ENCODE peak calls at places on chromosomes 16 and 17, in six cellular contexts. One of them, this sample, is unnamed.

GRCh38 chr17:80457236-80457856 is 19.1 kb downstream of the NPTX1 start:
- DNase-seq in PC-3: peak; percentile 39
- DNase-seq in GM23338: no peak
- DNase-seq in fibroblast of lung: no peak
- DNase-seq in IMR-90: no peak
- DNase-seq in neural progenitor cell: no peak
- DNase-seq in this sample: no peak

GRCh38 chr17:39653662-39654331 is 11.4 kb upstream of the TCAP start:
- DNase-seq in IMR-90: no peak
- DNase-seq in GM23338: peak; percentile 89
- DNase-seq in fibroblast of lung: no peak
- DNase-seq in PC-3: peak; percentile 48
- DNase-seq in neural progenitor cell: no peak
- DNase-seq in this sample: peak; percentile 54

GRCh38 chr17:49227436-49228261 is 2.9 kb downstream of the PHOSPHO1 start:
- DNase-seq in IMR-90: peak; percentile 59
- DNase-seq in PC-3: peak; percentile 88
- DNase-seq in fibroblast of lung: peak; percentile 42
- DNase-seq in GM23338: peak; percentile 88
- DNase-seq in neural progenitor cell: peak; percentile 80
- DNase-seq in this sample: peak; percentile 83

GRCh38 chr17:48636177-48637018 is 10.2 kb upstream of the HOXB9 start:
- DNase-seq in GM23338: peak; percentile 98
- DNase-seq in fibroblast of lung: peak; percentile 41
- DNase-seq in PC-3: peak; percentile 84
- DNase-seq in neural progenitor cell: peak; percentile 97
- DNase-seq in IMR-90: peak; percentile 48
- DNase-seq in this sample: peak; percentile 90

GRCh38 chr17:60089097-60089844 is 10.6 kb upstream of the HEATR6 start:
- DNase-seq in IMR-90: no peak
- DNase-seq in GM23338: no peak
- DNase-seq in PC-3: no peak
- DNase-seq in neural progenitor cell: no peak
- DNase-seq in fibroblast of lung: no peak
- DNase-seq in this sample: no peak

GRCh38 chr17:54261465-54261864 is 438.7 kb downstream of the KIF2B start:
- DNase-seq in IMR-90: no peak
- DNase-seq in GM23338: no peak
- DNase-seq in PC-3: no peak
- DNase-seq in neural progenitor cell: no peak
- DNase-seq in fibroblast of lung: no peak
- DNase-seq in this sample: no peak

GRCh38 chr16:71880176-71880575 is 3.8 kb downstream of the ZNF821 start:
- DNase-seq in PC-3: no peak
- DNase-seq in neural progenitor cell: no peak
- DNase-seq in IMR-90: no peak
- DNase-seq in GM23338: no peak
- DNase-seq in fibroblast of lung: no peak
- DNase-seq in this sample: no peak

GRCh38 chr17:29565643-29566472 is 979 bp downstream of the ABHD15 start:
- DNase-seq in PC-3: no peak
- DNase-seq in neural progenitor cell: peak; percentile 78
- DNase-seq in IMR-90: no peak
- DNase-seq in fibroblast of lung: no peak
- DNase-seq in GM23338: peak; percentile 82
- DNase-seq in this sample: peak; percentile 58

GRCh38 chr17:223723-224471 is 42.4 kb upstream of the DOC2B start:
- DNase-seq in IMR-90: no peak
- DNase-seq in PC-3: no peak
- DNase-seq in fibroblast of lung: no peak
- DNase-seq in neural progenitor cell: no peak
- DNase-seq in GM23338: no peak
- DNase-seq in this sample: no peak

GRCh38 chr17:28344435-28344901 is 8.9 kb downstream of the TNFAIP1 start:
- DNase-seq in fibroblast of lung: no peak
- DNase-seq in GM23338: no peak
- DNase-seq in neural progenitor cell: no peak
- DNase-seq in PC-3: no peak
- DNase-seq in IMR-90: no peak
- DNase-seq in this sample: no peak

GRCh38 chr17:8965394-8966168 is at the start of gene PIK3R5:
- DNase-seq in PC-3: no peak
- DNase-seq in neural progenitor cell: peak; percentile 82
- DNase-seq in IMR-90: no peak
- DNase-seq in GM23338: peak; percentile 94
- DNase-seq in fibroblast of lung: no peak
- DNase-seq in this sample: peak; percentile 78

GRCh38 chr17:76742958-76743357 is 5.0 kb downstream of the MFSD11 start:
- DNase-seq in fibroblast of lung: no peak
- DNase-seq in GM23338: no peak
- DNase-seq in PC-3: peak; percentile 37
- DNase-seq in IMR-90: no peak
- DNase-seq in neural progenitor cell: no peak
- DNase-seq in this sample: no peak

GRCh38 chr17:56597495-56597990 is 4.0 kb downstream of the NOG start:
- DNase-seq in IMR-90: peak; percentile 26
- DNase-seq in fibroblast of lung: peak; percentile 22
- DNase-seq in PC-3: peak; percentile 47
- DNase-seq in neural progenitor cell: peak; percentile 81
- DNase-seq in GM23338: peak; percentile 61
- DNase-seq in this sample: peak; percentile 64

GRCh38 chr17:36034127-36034526 is 16.4 kb upstream of the CCL23 start:
- DNase-seq in fibroblast of lung: no peak
- DNase-seq in neural progenitor cell: no peak
- DNase-seq in IMR-90: no peak
- DNase-seq in PC-3: no peak
- DNase-seq in GM23338: no peak
- DNase-seq in this sample: no peak

GRCh38 chr17:12070561-12070960 is 49.9 kb downstream of the MAP2K4 start:
- DNase-seq in GM23338: no peak
- DNase-seq in neural progenitor cell: no peak
- DNase-seq in PC-3: peak; percentile 75
- DNase-seq in fibroblast of lung: peak; percentile 91
- DNase-seq in IMR-90: peak; percentile 89
- DNase-seq in this sample: no peak

GRCh38 chr16:90031931-90032663 is 12.8 kb upstream of the DBNDD1 start:
- DNase-seq in GM23338: no peak
- DNase-seq in neural progenitor cell: no peak
- DNase-seq in PC-3: no peak
- DNase-seq in fibroblast of lung: peak; percentile 30
- DNase-seq in IMR-90: peak; percentile 48
- DNase-seq in this sample: no peak

GRCh38 chr16:57798267-57798810 is 4.0 kb downstream of the KIFC3 start:
- DNase-seq in PC-3: no peak
- DNase-seq in GM23338: no peak
- DNase-seq in fibroblast of lung: no peak
- DNase-seq in IMR-90: no peak
- DNase-seq in neural progenitor cell: no peak
- DNase-seq in this sample: no peak

GRCh38 chr16:12436201-12436657 is 367.5 kb downstream of the CPPED1 start:
- DNase-seq in PC-3: no peak
- DNase-seq in IMR-90: no peak
- DNase-seq in fibroblast of lung: no peak
- DNase-seq in neural progenitor cell: peak; percentile 75
- DNase-seq in GM23338: peak; percentile 72
- DNase-seq in this sample: no peak

GRCh38 chr17:56819431-56820145 is 14.1 kb downstream of the C17orf67 start:
- DNase-seq in IMR-90: peak; percentile 67
- DNase-seq in fibroblast of lung: peak; percentile 43
- DNase-seq in neural progenitor cell: peak; percentile 85
- DNase-seq in PC-3: peak; percentile 95
- DNase-seq in GM23338: peak; percentile 96
- DNase-seq in this sample: peak; percentile 85

GRCh38 chr16:57703416-57704010 is 8.9 kb downstream of the DRC7 start:
- DNase-seq in PC-3: no peak
- DNase-seq in GM23338: no peak
- DNase-seq in fibroblast of lung: no peak
- DNase-seq in IMR-90: no peak
- DNase-seq in neural progenitor cell: no peak
- DNase-seq in this sample: no peak

GRCh38 chr17:66661411-66661843 is 173.5 kb upstream of the CACNG5 start:
- DNase-seq in PC-3: peak; percentile 99
- DNase-seq in GM23338: no peak
- DNase-seq in IMR-90: peak; percentile 56
- DNase-seq in neural progenitor cell: no peak
- DNase-seq in fibroblast of lung: peak; percentile 63
- DNase-seq in this sample: no peak

GRCh38 chr17:48752399-48753288 is 24.1 kb upstream of the HOXB13 start:
- DNase-seq in PC-3: no peak
- DNase-seq in IMR-90: no peak
- DNase-seq in neural progenitor cell: no peak
- DNase-seq in fibroblast of lung: no peak
- DNase-seq in GM23338: peak; percentile 59
- DNase-seq in this sample: no peak

GRCh38 chr17:29855686-29856085 is 74.3 kb downstream of the SSH2 start:
- DNase-seq in fibroblast of lung: peak; percentile 50
- DNase-seq in GM23338: no peak
- DNase-seq in neural progenitor cell: no peak
- DNase-seq in PC-3: no peak
- DNase-seq in IMR-90: peak; percentile 75
- DNase-seq in this sample: no peak

GRCh38 chr17:29112780-29113295 is 67.4 kb downstream of the MYO18A start:
- DNase-seq in PC-3: no peak
- DNase-seq in IMR-90: no peak
- DNase-seq in neural progenitor cell: no peak
- DNase-seq in GM23338: no peak
- DNase-seq in fibroblast of lung: peak; percentile 75
- DNase-seq in this sample: no peak

GRCh38 chr17:77188084-77189066 is 47.6 kb downstream of the SEC14L1 start:
- DNase-seq in neural progenitor cell: no peak
- DNase-seq in GM23338: no peak
- DNase-seq in IMR-90: no peak
- DNase-seq in fibroblast of lung: no peak
- DNase-seq in PC-3: peak; percentile 76
- DNase-seq in this sample: no peak

GRCh38 chr16:84396537-84397008 is 28.2 kb downstream of the ATP2C2 start:
- DNase-seq in GM23338: peak; percentile 45
- DNase-seq in PC-3: peak; percentile 61
- DNase-seq in fibroblast of lung: peak; percentile 15
- DNase-seq in neural progenitor cell: peak; percentile 34
- DNase-seq in IMR-90: peak; percentile 5
- DNase-seq in this sample: peak; percentile 73

GRCh38 chr16:84390131-84390785 is 21.9 kb downstream of the ATP2C2 start:
- DNase-seq in IMR-90: no peak
- DNase-seq in neural progenitor cell: no peak
- DNase-seq in PC-3: peak; percentile 6
- DNase-seq in fibroblast of lung: no peak
- DNase-seq in GM23338: peak; percentile 25
- DNase-seq in this sample: no peak

GRCh38 chr16:84387021-84387420 is 18.7 kb downstream of the ATP2C2 start:
- DNase-seq in PC-3: no peak
- DNase-seq in fibroblast of lung: no peak
- DNase-seq in GM23338: no peak
- DNase-seq in IMR-90: no peak
- DNase-seq in neural progenitor cell: no peak
- DNase-seq in this sample: no peak

GRCh38 chr16:84386044-84386443 is 17.7 kb downstream of the ATP2C2 start:
- DNase-seq in neural progenitor cell: no peak
- DNase-seq in PC-3: no peak
- DNase-seq in GM23338: no peak
- DNase-seq in IMR-90: no peak
- DNase-seq in fibroblast of lung: no peak
- DNase-seq in this sample: no peak

DNA sequence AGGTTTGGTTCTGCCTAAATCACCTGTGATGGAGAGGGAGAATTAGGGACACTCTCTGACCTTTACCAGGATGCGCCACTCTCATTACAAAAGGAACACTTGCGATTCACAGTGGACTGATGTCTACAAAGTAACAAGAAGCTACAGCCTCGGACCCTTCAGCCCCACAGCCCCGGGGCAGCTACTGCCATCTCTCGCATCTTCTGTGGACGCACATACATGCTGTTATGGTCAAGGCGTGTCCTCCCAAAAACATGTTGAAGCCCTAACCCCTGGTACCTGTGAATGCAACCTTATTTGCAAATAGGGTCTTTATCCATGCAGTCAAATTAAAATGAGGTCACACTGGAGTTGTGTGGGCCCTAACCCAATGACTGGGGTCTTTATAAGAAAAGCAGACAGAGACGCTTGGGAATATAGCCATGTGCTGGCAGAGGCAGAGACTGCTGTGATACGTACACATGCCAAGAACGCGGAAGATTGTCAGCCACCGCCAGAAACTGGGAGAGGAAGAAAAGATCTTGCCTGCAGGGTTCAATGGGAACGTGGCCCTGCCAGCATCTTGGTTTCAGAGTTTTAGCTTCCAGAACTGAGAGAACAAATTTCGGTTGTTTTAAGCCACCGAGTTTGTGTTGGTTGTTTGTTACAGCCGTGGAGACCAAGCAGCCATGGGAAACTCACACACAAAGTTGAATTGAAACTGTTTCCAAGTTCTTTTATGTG is 23.0 kb downstream of the ATP2C2 start:
- DNase-seq in fibroblast of lung: peak; percentile 34
- DNase-seq in PC-3: no peak
- DNase-seq in GM23338: no peak
- DNase-seq in IMR-90: peak; percentile 46
- DNase-seq in neural progenitor cell: no peak
- DNase-seq in this sample: no peak
- H2AFZ ChIP-seq in fibroblast of lung: peak overlapping the region; percentile 31
- H2AFZ ChIP-seq in PC-3: no peak overlapping the region
- H2AFZ ChIP-seq in GM23338: no peak overlapping the region
- H2AFZ ChIP-seq in IMR-90: peak overlapping the region; percentile 59
- H2AFZ ChIP-seq in neural progenitor cell: no peak overlapping the region
- H2AFZ ChIP-seq in this sample: no peak overlapping the region

GRCh38 chr17:41184480-41184961 is at the start of gene KRTAP4-1:
- DNase-seq in fibroblast of lung: no peak
- DNase-seq in IMR-90: no peak
- DNase-seq in neural progenitor cell: no peak
- DNase-seq in PC-3: no peak
- DNase-seq in GM23338: no peak
- DNase-seq in this sample: no peak
- H2AFZ ChIP-seq in fibroblast of lung: no peak within 1 kb of the TSS
- H2AFZ ChIP-seq in IMR-90: peak within 1 kb of the TSS; percentile 46
- H2AFZ ChIP-seq in neural progenitor cell: no peak within 1 kb of the TSS
- H2AFZ ChIP-seq in PC-3: no peak within 1 kb of the TSS
- H2AFZ ChIP-seq in GM23338: no peak within 1 kb of the TSS
- H2AFZ ChIP-seq in this sample: no peak within 1 kb of the TSS

DNA sequence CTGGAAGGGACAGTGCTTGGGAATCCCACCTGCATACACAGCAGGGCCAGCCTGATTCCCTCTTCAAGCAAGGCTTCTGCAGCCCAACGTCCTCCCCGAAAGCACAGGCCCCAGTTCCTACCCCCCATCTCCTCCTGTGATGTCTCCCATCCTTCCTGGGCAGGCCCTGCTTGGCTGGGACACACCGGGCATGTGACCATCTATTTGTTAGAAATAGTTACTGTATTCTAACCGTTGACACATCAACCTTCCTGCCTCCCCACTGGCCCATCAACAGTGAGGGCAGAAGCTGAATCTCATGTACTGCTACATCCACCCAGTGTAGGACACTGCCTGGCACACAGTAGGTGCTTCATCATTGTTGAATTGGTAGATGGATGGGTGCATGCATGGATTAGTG is 10.7 kb downstream of the PRR29 start:
- DNase-seq in GM23338: no peak
- DNase-seq in fibroblast of lung: no peak
- DNase-seq in neural progenitor cell: no peak
- DNase-seq in IMR-90: no peak
- DNase-seq in PC-3: no peak
- DNase-seq in this sample: no peak
- H2AFZ ChIP-seq in GM23338: no peak overlapping the region
- H2AFZ ChIP-seq in fibroblast of lung: no peak overlapping the region
- H2AFZ ChIP-seq in neural progenitor cell: no peak overlapping the region
- H2AFZ ChIP-seq in IMR-90: no peak overlapping the region
- H2AFZ ChIP-seq in PC-3: no peak overlapping the region
- H2AFZ ChIP-seq in this sample: no peak overlapping the region

GRCh38 chr16:68331879-68332410 is 21.1 kb downstream of the PRMT7 start:
- DNase-seq in fibroblast of lung: peak; percentile 75
- DNase-seq in PC-3: no peak
- DNase-seq in neural progenitor cell: no peak
- DNase-seq in GM23338: no peak
- DNase-seq in IMR-90: peak; percentile 83
- DNase-seq in this sample: no peak
- H2AFZ ChIP-seq in fibroblast of lung: no peak overlapping the region
- H2AFZ ChIP-seq in PC-3: no peak overlapping the region
- H2AFZ ChIP-seq in neural progenitor cell: no peak overlapping the region
- H2AFZ ChIP-seq in GM23338: no peak overlapping the region
- H2AFZ ChIP-seq in IMR-90: peak overlapping the region; percentile 44
- H2AFZ ChIP-seq in this sample: no peak overlapping the region

This sample was measured in hepatocyte.